ENCODE peak calls at places on chromosomes 2 and 18, in five cellular contexts. X is IMR-90, P is neuronal stem cell, U is mesendoderm, D is trophoblast cell. N is an unnamed sample.

GRCh38 chr18:9474103-9474982 is 970 bp upstream of the RALBP1 start:
- DNase-seq in X (peak), U (peak), D (peak), P (no peak), N (peak)

GRCh38 chr2:26366957-26367356 is 20.4 kb upstream of the ADGRF3 start:
- DNase-seq in X (no peak), U (no peak), D (no peak), P (no peak), N (no peak)

GRCh38 chr2:72809095-72809494 is 16.7 kb downstream of the EXOC6B start:
- DNase-seq in X (no peak), P (no peak), U (no peak), D (no peak), N (no peak)

GRCh38 chr2:43758738-43759137 is 15.1 kb upstream of the DYNC2LI1 start:
- DNase-seq in D (no peak), U (no peak), X (no peak), P (no peak), N (peak)

GRCh38 chr2:232393556-232393955 is 13.1 kb upstream of the ALPG start:
- DNase-seq in X (no peak), P (no peak), D (no peak), U (no peak), N (no peak)

GRCh38 chr2:99617811-99618210 is 128.0 kb upstream of the REV1 start:
- DNase-seq in D (peak), U (no peak), P (no peak), X (no peak), N (no peak)

GRCh38 chr2:39099820-39100728 is 20.8 kb downstream of the SOS1 start:
- DNase-seq in D (peak), P (no peak), X (peak), U (no peak), N (no peak)

GRCh38 chr2:49585921-49586320 is 431.6 kb upstream of the FSHR start:
- DNase-seq in D (no peak), U (no peak), X (no peak), P (no peak), N (no peak)

GRCh38 chr2:73983322-73984202 is 1.1 kb upstream of the TET3 start:
- DNase-seq in U (peak), X (no peak), D (peak), P (no peak), N (no peak)

GRCh38 chr2:55003706-55004639 is 46.3 kb downstream of the RTN4 start:
- DNase-seq in P (no peak), X (no peak), U (no peak), D (no peak), N (no peak)

GRCh38 chr2:85748948-85749875 is 4.6 kb upstream of the ATOH8 start:
- DNase-seq in U (peak), D (no peak), X (no peak), P (no peak), N (no peak)

GRCh38 chr18:12079504-12080237 is 14.0 kb upstream of the ANKRD62 start:
- DNase-seq in P (no peak), X (peak), D (no peak), U (no peak), N (no peak)

GRCh38 chr2:235666240-235666781 is 172.5 kb downstream of the AGAP1 start:
- DNase-seq in P (peak), X (peak), D (peak), U (peak), N (peak)

GRCh38 chr2:107936427-107937359 is 49.6 kb upstream of the SLC5A7 start:
- DNase-seq in X (no peak), D (peak), U (peak), P (peak), N (peak)

GRCh38 chr2:67465623-67466022 is 68.5 kb downstream of the ETAA1 start:
- DNase-seq in X (no peak), D (no peak), P (no peak), U (no peak), N (no peak)

GRCh38 chr2:151853070-151853758 is 25.0 kb upstream of the ARL5A start:
- DNase-seq in D (no peak), X (no peak), U (no peak), P (no peak), N (no peak)

DNA sequence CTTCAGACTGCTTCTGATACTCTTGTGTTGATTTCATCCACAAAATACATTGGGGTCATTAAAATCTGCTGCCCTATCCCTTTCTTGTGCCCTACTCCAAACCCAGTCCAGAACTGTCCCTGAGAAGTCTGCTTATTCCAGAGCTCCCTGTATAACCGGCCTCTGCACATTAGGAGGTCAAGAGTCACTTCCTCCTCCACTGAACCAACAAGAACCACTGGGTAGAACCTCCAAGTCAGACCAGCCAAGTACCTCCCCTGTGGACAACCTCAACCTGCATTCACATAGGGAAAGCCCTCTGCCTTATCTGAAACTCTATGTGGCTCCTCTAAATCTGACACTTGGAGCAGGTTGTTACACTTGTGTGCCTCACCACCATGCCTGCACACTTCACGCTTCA is 22.1 kb downstream of the KDSR start:
- DNase-seq in U (no peak), X (no peak), P (no peak), D (no peak), N (no peak)
- H2AK5ac ChIP-seq in U (no peak), X (no peak), P (no peak), D (no peak), N (no peak)

GRCh38 chr2:208573559-208573958 is 167.0 kb downstream of the PTH2R start:
- DNase-seq in D (no peak), U (no peak), X (no peak), P (no peak), N (no peak)
- H3K23ac ChIP-seq in D (no peak), U (no peak), X (no peak), P (no peak), N (no peak)

GRCh38 chr2:10792660-10793400 is 19.8 kb downstream of the PDIA6 start:
- DNase-seq in X (no peak), D (peak), U (peak), P (no peak), N (no peak)
- H4K8ac ChIP-seq in X (no peak), D (no peak), U (no peak), P (no peak), N (no peak)

DNA sequence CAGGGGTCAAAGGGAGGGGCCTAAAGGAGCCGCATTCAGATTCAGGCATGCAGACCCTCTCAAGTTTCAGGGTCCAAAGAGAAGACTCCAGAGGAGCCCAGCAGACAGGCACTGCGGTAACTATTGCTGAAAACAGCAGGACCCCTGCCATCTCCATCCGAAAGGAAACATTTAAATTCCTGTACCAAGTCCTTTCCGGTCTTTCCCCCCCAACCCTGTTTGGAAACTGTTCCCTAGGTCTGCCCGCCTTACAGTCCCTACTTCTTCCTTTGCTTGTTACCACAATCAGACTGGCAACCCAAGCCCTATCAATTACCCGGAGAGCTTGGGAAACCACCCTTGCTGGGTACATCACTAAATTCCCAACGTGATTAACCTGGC is 82.0 kb downstream of the DNMT3A start:
- DNase-seq in P (no peak), X (no peak), U (peak), D (no peak), N (no peak)
- H2AK5ac ChIP-seq in P (no peak), X (no peak), U (no peak), D (no peak), N (no peak)

N was measured in mesenchymal stem cell.